ENCODE peak calls at places on chromosomes 4 and X, in six cellular contexts. O is IMR-90, Q is transverse colon, R is H54, C is lower leg skin, I is Peyer's patch. G is an unnamed sample.

GRCh38 chr4:185011408-185011807 is 6.9 kb upstream of the HELT start:
- DNase-seq in O (no peak), Q (no peak), R (peak), C (no peak), I (no peak), G (peak)

GRCh38 chr4:106268731-106269272 is 47.2 kb downstream of the TBCK start:
- DNase-seq in O (no peak), Q (no peak), R (no peak), C (no peak), I (no peak), G (no peak)

GRCh38 chr4:69485130-69485529 is 10.6 kb downstream of the UGT2B4 start:
- DNase-seq in O (no peak), Q (no peak), R (no peak), C (no peak), I (no peak), G (no peak)

GRCh38 chr4:11505225-11505971 is 76.7 kb upstream of the HS3ST1 start:
- DNase-seq in O (no peak), Q (peak), R (no peak), C (no peak), I (no peak), G (no peak)

GRCh38 chrX:41824551-41824950 is 98.8 kb downstream of the CASK start:
- DNase-seq in O (peak), Q (no peak), R (peak), C (no peak), I (no peak), G (no peak)

GRCh38 chrX:69093960-69094935 is 71.0 kb downstream of the PJA1 start:
- DNase-seq in O (peak), Q (peak), R (peak), C (no peak), I (peak), G (peak)

GRCh38 chr4:137414802-137415201 is 117.5 kb downstream of the PCDH18 start:
- DNase-seq in O (no peak), Q (no peak), R (no peak), C (no peak), I (no peak), G (no peak)

GRCh38 chrX:52277666-52278065 is 91.2 kb upstream of the XAGE2 start:
- DNase-seq in O (no peak), Q (no peak), R (no peak), C (no peak), I (no peak), G (no peak)

GRCh38 chr4:138609943-138610350 is 367.8 kb upstream of the SLC7A11 start:
- DNase-seq in O (peak), Q (no peak), R (peak), C (no peak), I (no peak), G (peak)

GRCh38 chr4:172393220-172393619 is 580.0 kb downstream of the GALNTL6 start:
- DNase-seq in O (no peak), Q (no peak), R (no peak), C (no peak), I (no peak), G (no peak)

GRCh38 chr4:174764105-174764729 is 64.8 kb downstream of the GLRA3 start:
- DNase-seq in O (peak), Q (no peak), R (peak), C (no peak), I (no peak), G (peak)

GRCh38 chrX:103774070-103774642 is 2.5 kb upstream of the PLP1 start:
- DNase-seq in O (peak), Q (no peak), R (peak), C (peak), I (no peak), G (no peak)

GRCh38 chr4:40227284-40227683 is 30.5 kb downstream of the RHOH start:
- DNase-seq in O (no peak), Q (no peak), R (no peak), C (no peak), I (peak), G (no peak)

GRCh38 chr4:83334425-83335241 is at the start of gene HPSE:
- DNase-seq in O (peak), Q (peak), R (peak), C (peak), I (peak), G (peak)
- TF ChIP-seq POLR2A in O (no peak), Q (peak), R (no peak), C (no peak), I (peak), G (no peak)

GRCh38 chr4:152679414-152680281 is at the start of gene TMEM154:
- DNase-seq in O (peak), Q (peak), R (peak), C (peak), I (peak), G (peak)

GRCh38 chr4:152674359-152674758 is 5.4 kb downstream of the TMEM154 start:
- DNase-seq in O (no peak), Q (no peak), R (no peak), C (no peak), I (no peak), G (no peak)

GRCh38 chr4:152678841-152679240 is 956 bp downstream of the TMEM154 start:
- DNase-seq in O (no peak), Q (no peak), R (no peak), C (no peak), I (no peak), G (no peak)

GRCh38 chr4:152673489-152673888 is 6.3 kb downstream of the TMEM154 start:
- DNase-seq in O (no peak), Q (no peak), R (no peak), C (no peak), I (no peak), G (no peak)

GRCh38 chr4:152676052-152676854 is 3.5 kb downstream of the TMEM154 start:
- DNase-seq in O (no peak), Q (no peak), R (no peak), C (no peak), I (no peak), G (no peak)
- TF ChIP-seq POLR2A in O (no peak), Q (no peak), R (no peak), C (no peak), I (no peak), G (no peak)

GRCh38 chr4:2413821-2414610 is 4.4 kb downstream of the ZFYVE28 start:
- DNase-seq in O (no peak), Q (peak), R (no peak), C (no peak), I (no peak), G (no peak)

GRCh38 chr4:2412534-2412884 is 5.9 kb downstream of the ZFYVE28 start:
- DNase-seq in O (no peak), Q (peak), R (peak), C (no peak), I (peak), G (peak)

GRCh38 chr4:2411786-2412510 is 6.5 kb downstream of the ZFYVE28 start:
- DNase-seq in O (no peak), Q (no peak), R (no peak), C (no peak), I (no peak), G (no peak)

GRCh38 chr4:2415213-2415612 is 3.2 kb downstream of the ZFYVE28 start:
- DNase-seq in O (no peak), Q (no peak), R (no peak), C (no peak), I (no peak), G (no peak)

DNA sequence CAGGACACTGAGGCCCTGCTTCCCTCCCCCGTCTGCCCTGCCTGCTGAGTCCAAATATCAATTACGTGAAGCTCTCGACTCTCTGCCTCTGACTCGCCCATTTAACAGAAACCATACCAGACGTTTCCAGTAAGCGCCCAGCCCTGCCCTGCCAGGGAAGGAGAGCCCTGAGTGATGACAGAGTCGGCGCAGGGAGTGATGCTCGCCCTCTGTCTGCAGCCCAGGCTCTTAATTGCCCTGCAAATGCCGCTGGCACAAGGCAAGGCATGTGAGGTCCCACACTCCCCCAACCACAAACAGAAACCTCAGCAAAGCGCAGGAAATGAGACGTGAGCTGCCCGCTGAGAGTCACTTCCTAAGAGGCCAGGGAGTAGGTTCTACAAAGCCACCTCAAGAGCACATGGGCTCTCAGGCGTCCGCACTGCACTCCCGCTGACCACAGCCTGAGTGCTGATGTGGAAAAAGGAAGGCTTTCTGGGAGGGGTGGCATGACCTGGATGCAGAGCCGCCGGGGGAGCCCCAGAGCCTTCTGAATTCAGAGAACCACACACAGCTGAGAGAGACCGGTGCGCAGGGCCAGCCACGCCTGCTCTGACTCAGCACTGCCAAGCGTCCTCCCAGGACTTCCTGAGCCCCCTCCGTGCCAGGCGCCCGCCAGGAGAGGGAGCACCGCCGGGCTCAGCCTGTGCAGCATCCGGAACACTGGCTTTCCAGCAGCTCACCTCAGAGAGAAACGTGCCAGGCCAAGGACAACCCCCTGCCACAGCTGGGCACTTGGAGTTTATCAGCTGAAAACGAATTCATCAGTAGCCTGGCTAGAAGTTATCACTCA is 5.3 kb downstream of the ZFYVE28 start:
- DNase-seq in O (peak), Q (peak), R (peak), C (peak), I (peak), G (peak)
- TF ChIP-seq POLR2A in O (no peak), Q (peak), R (no peak), C (no peak), I (peak), G (peak)

GRCh38 chr4:8266088-8266487 is 3.5 kb upstream of the HTRA3 start:
- DNase-seq in O (no peak), Q (no peak), R (no peak), C (no peak), I (no peak), G (no peak)
- TF ChIP-seq POLR2A in O (no peak), Q (no peak), R (no peak), C (no peak), I (no peak), G (no peak)